ENCODE peak calls at places on chromosomes 2 and 18, in four cellular contexts. One of them, this sample, is unnamed.

GRCh38 chr2:234863043-234863934 is 88.5 kb upstream of the SH3BP4 start:
- DNase-seq in GM20000: no peak
- DNase-seq in transverse colon: peak
- DNase-seq in tibial artery: no peak
- DNase-seq in this sample: no peak

GRCh38 chr2:26409785-26410184 is 8.1 kb downstream of the DRC1 start:
- DNase-seq in GM20000: no peak
- DNase-seq in transverse colon: no peak
- DNase-seq in tibial artery: no peak
- DNase-seq in this sample: no peak

GRCh38 chr2:231924889-231925275 is 1.3 kb downstream of the NPPC start:
- DNase-seq in GM20000: no peak
- DNase-seq in transverse colon: no peak
- DNase-seq in tibial artery: no peak
- DNase-seq in this sample: no peak

GRCh38 chr2:179031731-179032408 is 18.1 kb downstream of the CCDC141 start:
- DNase-seq in GM20000: peak
- DNase-seq in transverse colon: no peak
- DNase-seq in tibial artery: no peak
- DNase-seq in this sample: peak

GRCh38 chr2:48600204-48600813 is 17.3 kb upstream of the GTF2A1L start:
- DNase-seq in GM20000: peak
- DNase-seq in transverse colon: no peak
- DNase-seq in tibial artery: no peak
- DNase-seq in this sample: peak

GRCh38 chr18:9898792-9899549 is 13.2 kb downstream of the TXNDC2 start:
- DNase-seq in GM20000: no peak
- DNase-seq in transverse colon: no peak
- DNase-seq in tibial artery: no peak
- DNase-seq in this sample: no peak

GRCh38 chr2:84781942-84782716 is 98.8 kb downstream of the TRABD2A start:
- DNase-seq in GM20000: peak
- DNase-seq in transverse colon: peak
- DNase-seq in tibial artery: no peak
- DNase-seq in this sample: peak

GRCh38 chr2:239724851-239725550 is 300.1 kb downstream of the NDUFA10 start:
- DNase-seq in GM20000: no peak
- DNase-seq in transverse colon: peak
- DNase-seq in tibial artery: peak
- DNase-seq in this sample: no peak

GRCh38 chr2:84694088-84694622 is 177.9 kb downstream of the DNAH6 start:
- DNase-seq in GM20000: no peak
- DNase-seq in transverse colon: peak
- DNase-seq in tibial artery: no peak
- DNase-seq in this sample: no peak

GRCh38 chr2:130336150-130336876 is 6.4 kb upstream of the IMP4 start:
- DNase-seq in GM20000: no peak
- DNase-seq in transverse colon: no peak
- DNase-seq in tibial artery: no peak
- DNase-seq in this sample: no peak

GRCh38 chr2:32284321-32284720 is 6.6 kb downstream of the YIPF4 start:
- DNase-seq in GM20000: no peak
- DNase-seq in transverse colon: no peak
- DNase-seq in tibial artery: no peak
- DNase-seq in this sample: no peak

DNA sequence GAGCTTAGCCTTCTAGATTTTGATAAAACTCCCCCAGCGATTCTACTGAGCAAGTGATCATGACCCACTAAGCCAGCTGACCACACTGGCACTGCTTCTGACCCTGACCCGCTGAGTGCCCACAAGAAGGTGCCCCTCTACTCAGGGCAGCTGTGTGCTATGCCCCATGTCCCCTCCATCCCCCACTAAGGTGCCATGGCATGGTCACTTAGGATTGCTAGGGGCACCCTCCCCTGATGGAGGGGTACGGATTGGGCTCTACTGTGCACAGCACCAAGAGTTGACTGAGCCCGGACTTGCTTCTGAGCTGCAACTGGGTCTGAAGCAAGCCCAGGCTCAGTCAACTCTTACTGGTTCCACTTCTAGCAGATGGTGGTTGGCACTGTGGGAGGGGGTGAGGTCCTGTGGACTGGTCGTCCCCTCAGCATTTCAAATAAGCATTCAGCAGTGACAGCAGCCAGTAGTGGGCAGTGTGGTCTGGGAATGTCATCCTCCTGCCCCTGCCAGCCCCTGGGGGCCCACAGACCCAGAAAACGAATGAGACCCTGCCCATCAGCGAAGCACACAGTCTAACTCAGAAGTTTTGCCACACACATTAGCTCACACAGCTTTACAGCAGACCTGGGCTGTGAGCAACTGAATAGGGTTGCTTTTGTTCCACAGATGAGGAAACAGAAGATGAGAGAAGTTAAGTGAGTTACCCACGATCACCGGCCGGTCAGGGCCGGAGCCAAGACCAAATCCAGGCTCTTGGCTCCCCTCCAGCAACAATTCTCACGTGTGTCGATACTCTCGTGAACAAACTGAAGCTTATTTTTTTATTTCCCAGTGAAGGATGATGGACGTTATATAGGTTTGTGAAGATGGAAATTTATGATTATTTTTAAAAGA is 52.1 kb upstream of the FOSL2 start:
- DNase-seq in GM20000: no peak
- DNase-seq in transverse colon: no peak
- DNase-seq in tibial artery: peak
- DNase-seq in this sample: no peak
- TF ChIP-seq CTCF in GM20000: peak
- TF ChIP-seq CTCF in transverse colon: no peak
- TF ChIP-seq CTCF in tibial artery: no peak
- TF ChIP-seq CTCF in this sample: no peak

GRCh38 chr18:12968115-12968514 is 20.3 kb downstream of the SEH1L start:
- DNase-seq in GM20000: no peak
- DNase-seq in transverse colon: no peak
- DNase-seq in tibial artery: no peak
- DNase-seq in this sample: no peak
- TF ChIP-seq CTCF in GM20000: no peak
- TF ChIP-seq CTCF in transverse colon: no peak
- TF ChIP-seq CTCF in tibial artery: no peak
- TF ChIP-seq CTCF in this sample: no peak

GRCh38 chr18:79942786-79943607 is 8.5 kb downstream of the SLC66A2 start:
- DNase-seq in GM20000: no peak
- DNase-seq in transverse colon: peak
- DNase-seq in tibial artery: peak
- DNase-seq in this sample: no peak
- TF ChIP-seq CTCF in GM20000: no peak
- TF ChIP-seq CTCF in transverse colon: peak
- TF ChIP-seq CTCF in tibial artery: no peak
- TF ChIP-seq CTCF in this sample: no peak

GRCh38 chr18:8767356-8767755 is 62.0 kb downstream of the MTCL1 start:
- DNase-seq in GM20000: no peak
- DNase-seq in transverse colon: no peak
- DNase-seq in tibial artery: no peak
- DNase-seq in this sample: no peak

GRCh38 chr18:8770655-8771054 is 65.3 kb downstream of the MTCL1 start:
- DNase-seq in GM20000: no peak
- DNase-seq in transverse colon: no peak
- DNase-seq in tibial artery: no peak
- DNase-seq in this sample: no peak

GRCh38 chr18:8766576-8767253 is 61.4 kb downstream of the MTCL1 start:
- DNase-seq in GM20000: no peak
- DNase-seq in transverse colon: no peak
- DNase-seq in tibial artery: no peak
- DNase-seq in this sample: no peak

GRCh38 chr18:8771930-8772329 is 66.6 kb downstream of the MTCL1 start:
- DNase-seq in GM20000: no peak
- DNase-seq in transverse colon: peak
- DNase-seq in tibial artery: no peak
- DNase-seq in this sample: no peak

GRCh38 chr18:8769509-8769908 is 64.2 kb downstream of the MTCL1 start:
- DNase-seq in GM20000: no peak
- DNase-seq in transverse colon: no peak
- DNase-seq in tibial artery: no peak
- DNase-seq in this sample: no peak
- TF ChIP-seq CTCF in GM20000: no peak
- TF ChIP-seq CTCF in transverse colon: no peak
- TF ChIP-seq CTCF in tibial artery: no peak
- TF ChIP-seq CTCF in this sample: no peak

GRCh38 chr2:113041871-113042270 is 10.8 kb downstream of the IL36B start:
- DNase-seq in GM20000: no peak
- DNase-seq in transverse colon: no peak
- DNase-seq in tibial artery: no peak
- DNase-seq in this sample: no peak
- TF ChIP-seq CTCF in GM20000: no peak
- TF ChIP-seq CTCF in transverse colon: no peak
- TF ChIP-seq CTCF in tibial artery: no peak
- TF ChIP-seq CTCF in this sample: no peak

GRCh38 chr2:170238776-170239175 is 60.8 kb downstream of the MYO3B start:
- DNase-seq in GM20000: no peak
- DNase-seq in transverse colon: no peak
- DNase-seq in tibial artery: no peak
- DNase-seq in this sample: no peak

GRCh38 chr2:170236639-170237037 is 58.7 kb downstream of the MYO3B start:
- DNase-seq in GM20000: no peak
- DNase-seq in transverse colon: no peak
- DNase-seq in tibial artery: no peak
- DNase-seq in this sample: no peak

GRCh38 chr2:170237572-170238120 is 59.7 kb downstream of the MYO3B start:
- DNase-seq in GM20000: no peak
- DNase-seq in transverse colon: no peak
- DNase-seq in tibial artery: no peak
- DNase-seq in this sample: no peak

GRCh38 chr2:170240629-170241028 is 62.7 kb downstream of the MYO3B start:
- DNase-seq in GM20000: no peak
- DNase-seq in transverse colon: no peak
- DNase-seq in tibial artery: no peak
- DNase-seq in this sample: no peak

GRCh38 chr2:170235860-170236638 is 58.1 kb downstream of the MYO3B start:
- DNase-seq in GM20000: peak
- DNase-seq in transverse colon: no peak
- DNase-seq in tibial artery: no peak
- DNase-seq in this sample: peak
- TF ChIP-seq CTCF in GM20000: peak
- TF ChIP-seq CTCF in transverse colon: peak
- TF ChIP-seq CTCF in tibial artery: peak
- TF ChIP-seq CTCF in this sample: peak

DNA sequence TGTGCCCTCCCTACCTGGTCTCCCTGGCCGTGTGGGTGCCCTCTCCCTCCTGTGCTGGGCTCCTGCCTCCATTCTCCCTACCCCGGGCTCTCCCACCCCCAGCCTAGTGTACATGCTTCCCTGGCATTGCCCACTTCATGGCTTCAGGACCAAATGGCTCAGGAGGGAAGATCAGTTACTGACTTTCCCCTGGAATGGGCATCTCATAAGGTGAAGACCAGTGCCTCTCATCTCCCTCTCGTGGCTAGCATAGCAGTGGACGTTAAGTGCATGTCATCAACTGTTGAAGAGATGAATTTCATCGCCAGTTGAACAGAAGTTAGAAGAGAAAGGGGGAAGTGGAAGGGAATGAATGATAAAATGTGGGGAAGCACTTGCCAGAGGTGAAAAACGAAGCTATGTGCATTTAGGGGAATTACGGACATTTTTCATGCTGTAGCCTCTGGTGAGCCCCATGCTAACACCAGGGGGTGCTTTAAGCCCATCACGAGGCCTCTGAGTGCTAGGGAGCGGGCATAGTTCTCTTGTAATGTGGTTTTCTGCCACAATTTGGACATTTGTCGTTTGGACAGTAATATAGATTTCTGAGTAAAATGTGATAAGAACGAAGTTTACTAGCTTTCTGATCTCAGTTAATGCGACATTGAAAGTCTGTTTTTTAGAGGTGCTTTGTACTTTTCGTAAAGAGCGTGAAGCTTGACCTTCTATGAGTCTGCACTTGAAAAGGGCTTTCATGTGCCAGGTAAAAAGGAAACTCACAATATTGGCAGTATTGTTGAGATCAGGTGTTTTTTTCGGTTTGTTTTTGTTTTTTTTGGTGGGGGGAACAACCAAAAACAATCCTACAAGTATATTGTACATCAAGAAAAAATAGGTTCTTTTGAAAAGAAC is 50.4 kb downstream of the TRAF3IP1 start:
- DNase-seq in GM20000: peak
- DNase-seq in transverse colon: peak
- DNase-seq in tibial artery: no peak
- DNase-seq in this sample: peak
- TF ChIP-seq CTCF in GM20000: peak
- TF ChIP-seq CTCF in transverse colon: peak
- TF ChIP-seq CTCF in tibial artery: peak
- TF ChIP-seq CTCF in this sample: peak

GRCh38 chr2:160278101-160278888 is 78.2 kb upstream of the ITGB6 start:
- DNase-seq in GM20000: no peak
- DNase-seq in transverse colon: no peak
- DNase-seq in tibial artery: no peak
- DNase-seq in this sample: no peak

GRCh38 chr2:160275646-160276045 is 75.6 kb upstream of the ITGB6 start:
- DNase-seq in GM20000: no peak
- DNase-seq in transverse colon: no peak
- DNase-seq in tibial artery: no peak
- DNase-seq in this sample: no peak

GRCh38 chr2:160279813-160280465 is 79.9 kb upstream of the ITGB6 start:
- DNase-seq in GM20000: no peak
- DNase-seq in transverse colon: no peak
- DNase-seq in tibial artery: no peak
- DNase-seq in this sample: no peak

GRCh38 chr2:160281213-160281612 is 81.1 kb upstream of the ITGB6 start:
- DNase-seq in GM20000: no peak
- DNase-seq in transverse colon: no peak
- DNase-seq in tibial artery: no peak
- DNase-seq in this sample: no peak

DNA sequence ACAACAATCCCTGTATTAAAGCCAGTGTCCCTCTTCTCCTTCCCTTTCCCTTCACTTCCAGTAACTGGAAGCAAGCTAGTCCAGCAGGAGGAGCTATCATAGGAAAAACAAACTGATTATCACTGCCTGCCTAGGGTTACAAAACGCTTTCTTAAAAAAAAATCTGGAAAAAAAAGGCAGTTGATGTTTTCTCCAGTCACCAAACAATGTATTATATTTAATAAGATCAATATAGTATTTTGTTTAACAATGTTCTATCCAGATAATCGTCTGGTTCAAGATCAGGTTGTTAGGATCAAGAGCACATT is 78.8 kb upstream of the ITGB6 start:
- DNase-seq in GM20000: no peak
- DNase-seq in transverse colon: no peak
- DNase-seq in tibial artery: no peak
- DNase-seq in this sample: no peak
- TF ChIP-seq CTCF in GM20000: no peak
- TF ChIP-seq CTCF in transverse colon: peak
- TF ChIP-seq CTCF in tibial artery: peak
- TF ChIP-seq CTCF in this sample: no peak

GRCh38 chr2:186503827-186504606 is 18.0 kb downstream of the ZC3H15 start:
- DNase-seq in GM20000: peak
- DNase-seq in transverse colon: no peak
- DNase-seq in tibial artery: no peak
- DNase-seq in this sample: peak
- TF ChIP-seq CTCF in GM20000: no peak
- TF ChIP-seq CTCF in transverse colon: peak
- TF ChIP-seq CTCF in tibial artery: peak
- TF ChIP-seq CTCF in this sample: peak

This sample was measured in GM10248.